ENCODE peak calls at places on chromosomes 4 and X, in eight cellular contexts. W is endothelial cell of umbilical vein; J is CD4-positive, alpha-beta T cell; Q is CD8-positive, alpha-beta memory T cell; U is A673; V is PC-3; L is ovary; D is lower lobe of right lung. O is an unnamed sample.

GRCh38 chr4:94678896-94679295 is 78.9 kb upstream of the BMPR1B start:
- DNase-seq in W (no peak), U (no peak), D (no peak), V (peak; percentile 46), J (no peak), L (no peak), Q (no peak), O (no peak)

GRCh38 chrX:40153335-40154221 is 55.8 kb upstream of the BCOR start:
- DNase-seq in J (no peak), L (peak; percentile 71), Q (peak; percentile 35), D (peak; percentile 65), V (peak; percentile 36), W (no peak), U (peak; percentile 70), O (peak; percentile 44)

GRCh38 chrX:52424658-52425057 is 55.8 kb downstream of the XAGE2 start:
- DNase-seq in V (peak; percentile 63), J (no peak), W (no peak), L (no peak), U (no peak), D (no peak), Q (no peak), O (no peak)

GRCh38 chr4:152310223-152310622 is 225.7 kb downstream of the FBXW7 start:
- DNase-seq in V (peak; percentile 88), D (no peak), W (no peak), U (no peak), J (no peak), L (no peak), Q (no peak), O (peak; percentile 85)

GRCh38 chrX:108087792-108088191 is 3.5 kb downstream of the PSMD10 start:
- DNase-seq in V (no peak), Q (no peak), L (no peak), U (no peak), D (no peak), J (no peak), W (no peak), O (no peak)

GRCh38 chr4:7332216-7333023 is 102.3 kb downstream of the PSAPL1 start:
- DNase-seq in J (no peak), Q (no peak), U (no peak), W (no peak), D (peak; percentile 25), L (peak; percentile 80), V (no peak), O (no peak)

GRCh38 chr4:113760852-113761681 is 471 bp downstream of the CAMK2D start:
- DNase-seq in J (peak; percentile 27), L (peak; percentile 84), Q (peak; percentile 40), W (peak; percentile 71), V (peak; percentile 43), D (peak; percentile 89), U (no peak), O (peak; percentile 87)

GRCh38 chr4:1595789-1596325 is 88.3 kb downstream of the FAM53A start:
- DNase-seq in W (no peak), Q (no peak), D (peak; percentile 23), J (no peak), L (no peak), V (no peak), U (no peak), O (no peak)

GRCh38 chr4:139887378-139887801 is 221.8 kb downstream of the MGST2 start:
- DNase-seq in V (no peak), L (no peak), D (no peak), W (no peak), U (no peak), J (no peak), Q (no peak), O (no peak)

GRCh38 chrX:77415161-77415560 is 32.0 kb upstream of the FGF16 start:
- DNase-seq in L (no peak), Q (no peak), D (no peak), U (peak; percentile 3), J (no peak), W (no peak), V (peak; percentile 44), O (peak; percentile 43)

GRCh38 chr4:1793940-1794808 is 1.1 kb downstream of the FGFR3 start:
- DNase-seq in U (no peak), D (no peak), J (no peak), W (peak; percentile 22), L (no peak), Q (no peak), V (no peak), O (peak; percentile 57)

GRCh38 chr4:143343276-143343831 is 6.7 kb downstream of the GAB1 start:
- DNase-seq in J (no peak), L (no peak), V (no peak), U (no peak), D (no peak), Q (no peak), W (no peak), O (no peak)

GRCh38 chrX:119990409-119990994 is 47.0 kb upstream of the NKAP start:
- DNase-seq in V (no peak), J (no peak), W (no peak), L (no peak), D (no peak), Q (no peak), U (no peak), O (no peak)

GRCh38 chrX:149314031-149314430 is 191.1 kb downstream of the IDS start:
- DNase-seq in L (no peak), V (no peak), Q (no peak), U (no peak), W (no peak), J (no peak), D (no peak), O (no peak)

GRCh38 chr4:77172336-77172735 is 15.3 kb downstream of the CCNG2 start:
- DNase-seq in W (no peak), V (peak; percentile 65), Q (no peak), J (no peak), L (no peak), D (no peak), U (no peak), O (no peak)

GRCh38 chr4:72969957-72970356 is 99.6 kb downstream of the COX18 start:
- DNase-seq in W (no peak), Q (no peak), D (no peak), V (no peak), U (no peak), L (peak; percentile 15), J (no peak), O (no peak)

GRCh38 chr4:25307596-25307995 is 5.0 kb upstream of the ZCCHC4 start:
- DNase-seq in W (no peak), D (no peak), V (no peak), U (no peak), L (no peak), J (no peak), Q (no peak), O (no peak)

GRCh38 chr4:54545663-54546424 is 111.9 kb upstream of the KIT start:
- DNase-seq in W (no peak), V (no peak), Q (no peak), J (no peak), D (no peak), U (no peak), L (no peak), O (no peak)

GRCh38 chr4:185912779-185913178 is 100.8 kb upstream of the SORBS2 start:
- DNase-seq in J (no peak), V (peak; percentile 51), Q (no peak), L (no peak), U (peak; percentile 49), D (no peak), W (peak; percentile 7), O (no peak)

GRCh38 chr4:173424899-173425805 is 26.2 kb upstream of the SCRG1 start:
- DNase-seq in W (no peak), D (no peak), V (peak; percentile 20), L (no peak), Q (no peak), U (peak; percentile 22), J (no peak), O (no peak)

GRCh38 chr4:39308576-39308975 is 57.6 kb downstream of the RFC1 start:
- DNase-seq in L (no peak), D (no peak), Q (no peak), U (no peak), V (no peak), J (no peak), W (peak; percentile 72), O (no peak)
- H3K27ac ChIP-seq in L (no peak overlapping the region), D (no peak overlapping the region), Q (no peak overlapping the region), U (no peak overlapping the region), V (no peak overlapping the region), J (no peak overlapping the region), W (peak overlapping the region; percentile 19), O (no peak overlapping the region)

DNA sequence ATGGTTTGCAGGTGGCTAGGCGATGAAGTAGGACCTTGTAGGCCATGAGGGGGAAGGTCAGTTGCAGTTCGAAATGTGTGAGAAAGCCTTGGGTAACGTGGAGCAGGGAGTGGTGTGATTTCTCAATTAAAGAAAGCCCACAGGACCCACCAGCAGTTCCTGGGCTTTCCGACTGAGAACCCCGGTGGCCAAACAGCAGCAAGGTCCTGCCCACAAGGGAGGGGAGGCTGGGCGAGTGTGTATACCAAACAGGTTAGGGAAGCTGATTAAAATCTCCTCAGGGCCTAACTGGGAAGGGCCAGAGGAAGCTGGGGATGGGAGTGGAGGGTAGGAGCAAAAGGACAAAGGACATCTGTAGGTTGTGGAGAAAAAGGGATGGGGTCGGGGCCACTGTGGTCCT is 2.4 kb downstream of the ATP6AP1 start:
- DNase-seq in W (no peak), L (no peak), D (peak; percentile 64), V (peak; percentile 20), Q (no peak), U (no peak), J (no peak), O (no peak)
- H3K27ac ChIP-seq in W (peak overlapping the region; percentile 8), L (no peak overlapping the region), D (no peak overlapping the region), V (no peak overlapping the region), Q (no peak overlapping the region), U (no peak overlapping the region), J (no peak overlapping the region), O (no peak overlapping the region)

GRCh38 chr4:168908093-168908492 is 102.0 kb downstream of the CBR4 start:
- DNase-seq in V (peak; percentile 45), J (no peak), Q (no peak), U (peak; percentile 32), L (no peak), D (no peak), W (no peak), O (no peak)
- H3K27ac ChIP-seq in V (no peak overlapping the region), J (no peak overlapping the region), Q (no peak overlapping the region), U (no peak overlapping the region), L (no peak overlapping the region), D (no peak overlapping the region), W (no peak overlapping the region), O (no peak overlapping the region)

GRCh38 chr4:170109586-170110289 is 20.0 kb upstream of the AADAT start:
- DNase-seq in J (no peak), D (no peak), Q (no peak), V (no peak), W (no peak), U (peak; percentile 67), L (no peak), O (peak; percentile 56)
- H3K27ac ChIP-seq in J (no peak overlapping the region), D (no peak overlapping the region), Q (no peak overlapping the region), V (no peak overlapping the region), W (no peak overlapping the region), U (peak overlapping the region; percentile 46), L (no peak overlapping the region), O (peak overlapping the region; percentile 13)

GRCh38 chr4:75513529-75514130 is 573 bp downstream of the RCHY1 start:
- DNase-seq in W (peak; percentile 53), U (no peak), L (no peak), D (no peak), V (no peak), Q (no peak), J (no peak), O (no peak)
- H3K27ac ChIP-seq in W (peak overlapping the region; percentile 72), U (peak overlapping the region; percentile 87), L (peak overlapping the region; percentile 88), D (peak overlapping the region; percentile 99), V (peak overlapping the region; percentile 87), Q (peak overlapping the region; percentile 91), J (peak overlapping the region; percentile 94), O (peak overlapping the region; percentile 51)